ENCODE peak calls at places on chromosome 5, in seven cellular contexts. One of them, this sample, is unnamed.

GRCh38 chr5:139462582-139463276 is at the start of gene ECSCR:
- DNase-seq in GM23338: peak
- DNase-seq in MM.1S: no peak
- DNase-seq in neural progenitor cell: no peak
- DNase-seq in HCT116: no peak
- DNase-seq in OCI-LY7: no peak
- DNase-seq in PC-3: no peak
- DNase-seq in this sample: no peak

GRCh38 chr5:149962040-149962439 is 1.5 kb downstream of the SLC26A2 start:
- DNase-seq in PC-3: peak
- DNase-seq in HCT116: no peak
- DNase-seq in OCI-LY7: peak
- DNase-seq in GM23338: peak
- DNase-seq in MM.1S: peak
- DNase-seq in neural progenitor cell: peak
- DNase-seq in this sample: peak

GRCh38 chr5:66356011-66356565 is 212.0 kb downstream of the SREK1 start:
- DNase-seq in PC-3: no peak
- DNase-seq in MM.1S: no peak
- DNase-seq in neural progenitor cell: no peak
- DNase-seq in HCT116: no peak
- DNase-seq in GM23338: no peak
- DNase-seq in OCI-LY7: no peak
- DNase-seq in this sample: peak

GRCh38 chr5:96649938-96650540 is 12.1 kb upstream of the CAST start:
- DNase-seq in HCT116: no peak
- DNase-seq in GM23338: no peak
- DNase-seq in MM.1S: no peak
- DNase-seq in PC-3: no peak
- DNase-seq in neural progenitor cell: no peak
- DNase-seq in OCI-LY7: no peak
- DNase-seq in this sample: peak

GRCh38 chr5:112467467-112467866 is 48.4 kb upstream of the EPB41L4A start:
- DNase-seq in PC-3: no peak
- DNase-seq in OCI-LY7: no peak
- DNase-seq in GM23338: no peak
- DNase-seq in MM.1S: no peak
- DNase-seq in HCT116: no peak
- DNase-seq in neural progenitor cell: no peak
- DNase-seq in this sample: no peak

GRCh38 chr5:10199700-10200099 is 50.0 kb downstream of the ATPSCKMT start:
- DNase-seq in MM.1S: no peak
- DNase-seq in GM23338: no peak
- DNase-seq in OCI-LY7: no peak
- DNase-seq in PC-3: no peak
- DNase-seq in HCT116: no peak
- DNase-seq in neural progenitor cell: no peak
- DNase-seq in this sample: peak

GRCh38 chr5:96565843-96566242 is 96.3 kb upstream of the CAST start:
- DNase-seq in PC-3: peak
- DNase-seq in neural progenitor cell: peak
- DNase-seq in MM.1S: no peak
- DNase-seq in GM23338: peak
- DNase-seq in OCI-LY7: no peak
- DNase-seq in HCT116: no peak
- DNase-seq in this sample: peak

GRCh38 chr5:122118356-122118948 is 10.9 kb upstream of the ZNF474 start:
- DNase-seq in HCT116: no peak
- DNase-seq in neural progenitor cell: no peak
- DNase-seq in MM.1S: no peak
- DNase-seq in GM23338: no peak
- DNase-seq in PC-3: no peak
- DNase-seq in OCI-LY7: no peak
- DNase-seq in this sample: peak

GRCh38 chr5:27465140-27465539 is 426.8 kb upstream of the CDH9 start:
- DNase-seq in GM23338: no peak
- DNase-seq in OCI-LY7: no peak
- DNase-seq in HCT116: no peak
- DNase-seq in MM.1S: peak
- DNase-seq in PC-3: no peak
- DNase-seq in neural progenitor cell: no peak
- DNase-seq in this sample: no peak
- TF ChIP-seq EZH2phosphoT487 in GM23338: no peak
- TF ChIP-seq EZH2phosphoT487 in OCI-LY7: no peak
- TF ChIP-seq EZH2phosphoT487 in HCT116: no peak
- TF ChIP-seq EZH2phosphoT487 in MM.1S: no peak
- TF ChIP-seq EZH2phosphoT487 in PC-3: no peak
- TF ChIP-seq EZH2phosphoT487 in neural progenitor cell: no peak
- TF ChIP-seq EZH2phosphoT487 in this sample: no peak

DNA sequence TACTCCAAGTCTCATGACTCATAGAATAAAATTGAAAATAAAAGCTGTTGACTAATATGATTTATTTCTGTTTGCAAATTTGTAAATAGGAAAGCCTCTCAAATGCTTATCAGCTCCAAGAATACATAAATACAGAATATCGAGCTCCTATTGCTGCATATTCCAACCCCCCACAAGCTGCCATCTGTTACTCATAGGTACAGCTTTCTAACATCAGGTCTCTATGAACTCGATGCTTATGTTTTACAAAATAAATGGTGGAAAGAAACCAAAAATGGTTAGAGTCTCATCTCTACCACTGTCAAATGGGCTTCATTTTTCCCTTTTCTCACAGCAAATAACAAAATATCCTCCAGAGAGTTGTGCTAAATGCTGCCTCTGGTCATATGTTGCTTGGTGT is 631.6 kb upstream of the CDH18 start:
- DNase-seq in GM23338: no peak
- DNase-seq in neural progenitor cell: no peak
- DNase-seq in MM.1S: no peak
- DNase-seq in HCT116: no peak
- DNase-seq in PC-3: no peak
- DNase-seq in OCI-LY7: no peak
- DNase-seq in this sample: no peak
- TF ChIP-seq EZH2phosphoT487 in GM23338: no peak
- TF ChIP-seq EZH2phosphoT487 in neural progenitor cell: no peak
- TF ChIP-seq EZH2phosphoT487 in MM.1S: no peak
- TF ChIP-seq EZH2phosphoT487 in HCT116: no peak
- TF ChIP-seq EZH2phosphoT487 in PC-3: no peak
- TF ChIP-seq EZH2phosphoT487 in OCI-LY7: no peak
- TF ChIP-seq EZH2phosphoT487 in this sample: no peak

GRCh38 chr5:124730381-124730780 is 16.1 kb downstream of the ZNF608 start:
- DNase-seq in GM23338: no peak
- DNase-seq in HCT116: no peak
- DNase-seq in OCI-LY7: no peak
- DNase-seq in MM.1S: no peak
- DNase-seq in PC-3: no peak
- DNase-seq in neural progenitor cell: no peak
- DNase-seq in this sample: no peak
- TF ChIP-seq EZH2phosphoT487 in GM23338: no peak
- TF ChIP-seq EZH2phosphoT487 in HCT116: no peak
- TF ChIP-seq EZH2phosphoT487 in OCI-LY7: no peak
- TF ChIP-seq EZH2phosphoT487 in MM.1S: no peak
- TF ChIP-seq EZH2phosphoT487 in PC-3: no peak
- TF ChIP-seq EZH2phosphoT487 in neural progenitor cell: no peak
- TF ChIP-seq EZH2phosphoT487 in this sample: no peak

GRCh38 chr5:145680169-145680568 is 155.0 kb downstream of the PRELID2 start:
- DNase-seq in HCT116: no peak
- DNase-seq in GM23338: peak
- DNase-seq in neural progenitor cell: peak
- DNase-seq in MM.1S: peak
- DNase-seq in PC-3: peak
- DNase-seq in OCI-LY7: peak
- DNase-seq in this sample: no peak
- TF ChIP-seq EZH2phosphoT487 in HCT116: no peak
- TF ChIP-seq EZH2phosphoT487 in GM23338: no peak
- TF ChIP-seq EZH2phosphoT487 in neural progenitor cell: no peak
- TF ChIP-seq EZH2phosphoT487 in MM.1S: no peak
- TF ChIP-seq EZH2phosphoT487 in PC-3: no peak
- TF ChIP-seq EZH2phosphoT487 in OCI-LY7: no peak
- TF ChIP-seq EZH2phosphoT487 in this sample: no peak

GRCh38 chr5:143245929-143246561 is 157.4 kb downstream of the NR3C1 start:
- DNase-seq in OCI-LY7: no peak
- DNase-seq in MM.1S: no peak
- DNase-seq in HCT116: peak
- DNase-seq in PC-3: peak
- DNase-seq in GM23338: no peak
- DNase-seq in neural progenitor cell: no peak
- DNase-seq in this sample: peak
- TF ChIP-seq EZH2phosphoT487 in OCI-LY7: no peak
- TF ChIP-seq EZH2phosphoT487 in MM.1S: no peak
- TF ChIP-seq EZH2phosphoT487 in HCT116: no peak
- TF ChIP-seq EZH2phosphoT487 in PC-3: no peak
- TF ChIP-seq EZH2phosphoT487 in GM23338: no peak
- TF ChIP-seq EZH2phosphoT487 in neural progenitor cell: no peak
- TF ChIP-seq EZH2phosphoT487 in this sample: no peak

DNA sequence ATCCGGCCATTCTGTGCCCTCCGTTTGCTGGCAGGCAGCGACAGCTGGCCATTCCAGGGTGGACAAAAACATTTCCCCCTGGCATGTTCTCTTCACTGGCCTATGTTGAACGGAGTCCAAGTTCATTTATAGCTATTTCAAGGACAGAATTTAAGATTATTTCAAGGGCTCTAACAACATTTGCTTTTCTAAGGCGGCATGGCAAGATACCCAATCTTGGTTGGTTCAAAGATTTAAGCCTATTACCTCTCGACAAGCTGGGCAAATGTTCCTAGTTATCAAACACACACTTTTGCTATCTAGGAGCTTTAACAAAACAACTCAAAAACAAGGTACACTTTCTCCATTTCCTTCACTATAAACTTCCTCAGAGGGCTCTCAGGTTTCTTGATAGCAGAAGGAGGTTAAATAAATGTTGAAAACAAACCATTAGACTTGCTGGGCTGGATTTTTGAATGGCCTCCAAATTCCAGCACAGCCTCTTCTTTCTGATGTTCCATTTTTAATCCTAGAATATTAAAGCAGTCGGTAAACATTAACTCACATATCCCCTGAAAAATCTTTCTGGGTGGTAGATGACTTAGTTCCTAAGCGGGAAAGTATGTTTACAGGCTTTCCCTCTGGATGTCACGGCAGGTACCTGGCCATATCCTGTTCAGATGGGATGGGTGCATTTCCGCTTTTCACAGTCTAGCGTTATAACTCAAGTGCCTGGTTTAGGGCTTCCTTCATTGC is 332.2 kb downstream of the PLK2 start:
- DNase-seq in neural progenitor cell: no peak
- DNase-seq in GM23338: no peak
- DNase-seq in OCI-LY7: no peak
- DNase-seq in MM.1S: no peak
- DNase-seq in HCT116: no peak
- DNase-seq in PC-3: peak
- DNase-seq in this sample: no peak
- TF ChIP-seq EZH2phosphoT487 in neural progenitor cell: no peak
- TF ChIP-seq EZH2phosphoT487 in GM23338: no peak
- TF ChIP-seq EZH2phosphoT487 in OCI-LY7: no peak
- TF ChIP-seq EZH2phosphoT487 in MM.1S: no peak
- TF ChIP-seq EZH2phosphoT487 in HCT116: no peak
- TF ChIP-seq EZH2phosphoT487 in PC-3: no peak
- TF ChIP-seq EZH2phosphoT487 in this sample: no peak